ENCODE peak calls at places on chromosomes 2 and 18, in five cellular contexts. A is CD8-positive, alpha-beta memory T cell; T is K562; F is mesendoderm; I is IMR-90. O is an unnamed sample.

GRCh38 chr18:58989184-58989759 is 124.6 kb downstream of the ZNF532 start:
- DNase-seq in A (no peak), T (no peak), F (no peak), I (no peak), O (no peak)

GRCh38 chr2:164747140-164747539 is 94.5 kb downstream of the COBLL1 start:
- DNase-seq in A (no peak), T (no peak), F (no peak), I (no peak), O (no peak)

GRCh38 chr2:168639501-168639900 is 162.9 kb upstream of the NOSTRIN start:
- DNase-seq in A (no peak), T (no peak), F (peak), I (peak), O (peak)

GRCh38 chr2:177612651-177613050 is 220.1 kb downstream of the AGPS start:
- DNase-seq in A (no peak), T (no peak), F (peak), I (no peak), O (no peak)

GRCh38 chr2:209121691-209122090 is 302.2 kb upstream of the MAP2 start:
- DNase-seq in A (no peak), T (no peak), F (no peak), I (no peak), O (no peak)

GRCh38 chr2:175567435-175568061 is 386.0 kb upstream of the ATP5MC3 start:
- DNase-seq in A (no peak), T (no peak), F (peak), I (no peak), O (no peak)

GRCh38 chr2:32553829-32554432 is 73.9 kb upstream of the TTC27 start:
- DNase-seq in A (no peak), T (peak), F (peak), I (peak), O (no peak)

GRCh38 chr2:216056739-216057138 is 24.9 kb downstream of the PECR start:
- DNase-seq in A (no peak), T (no peak), F (no peak), I (no peak), O (no peak)

GRCh38 chr2:150134223-150134858 is 353.1 kb downstream of the RND3 start:
- DNase-seq in A (no peak), T (no peak), F (no peak), I (peak), O (no peak)

GRCh38 chr2:63053889-63054725 is 3.5 kb downstream of the OTX1 start:
- DNase-seq in A (no peak), T (no peak), F (peak), I (no peak), O (no peak)

GRCh38 chr2:63055510-63056308 is 5.1 kb downstream of the OTX1 start:
- DNase-seq in A (no peak), T (no peak), F (peak), I (no peak), O (no peak)

GRCh38 chr2:63056309-63057065 is 5.9 kb downstream of the OTX1 start:
- DNase-seq in A (no peak), T (no peak), F (peak), I (no peak), O (no peak)

GRCh38 chr2:63053235-63053888 is 2.7 kb downstream of the OTX1 start:
- DNase-seq in A (no peak), T (no peak), F (peak), I (no peak), O (no peak)

GRCh38 chr2:63054812-63055509 is 4.3 kb downstream of the OTX1 start:
- DNase-seq in A (no peak), T (no peak), F (peak), I (no peak), O (no peak)
- H3K4me3 ChIP-seq in A (no peak), T (no peak), F (no peak), I (no peak), O (peak)

GRCh38 chr18:7945882-7946281 is 378.8 kb downstream of the PTPRM start:
- DNase-seq in A (no peak), T (no peak), F (no peak), I (peak), O (no peak)

GRCh38 chr18:7941533-7941932 is 374.4 kb downstream of the PTPRM start:
- DNase-seq in A (no peak), T (no peak), F (no peak), I (no peak), O (no peak)

GRCh38 chr18:7950380-7951143 is 383.4 kb downstream of the PTPRM start:
- DNase-seq in A (no peak), T (peak), F (peak), I (peak), O (no peak)

GRCh38 chr18:7940976-7941375 is 373.9 kb downstream of the PTPRM start:
- DNase-seq in A (no peak), T (no peak), F (no peak), I (no peak), O (no peak)

DNA sequence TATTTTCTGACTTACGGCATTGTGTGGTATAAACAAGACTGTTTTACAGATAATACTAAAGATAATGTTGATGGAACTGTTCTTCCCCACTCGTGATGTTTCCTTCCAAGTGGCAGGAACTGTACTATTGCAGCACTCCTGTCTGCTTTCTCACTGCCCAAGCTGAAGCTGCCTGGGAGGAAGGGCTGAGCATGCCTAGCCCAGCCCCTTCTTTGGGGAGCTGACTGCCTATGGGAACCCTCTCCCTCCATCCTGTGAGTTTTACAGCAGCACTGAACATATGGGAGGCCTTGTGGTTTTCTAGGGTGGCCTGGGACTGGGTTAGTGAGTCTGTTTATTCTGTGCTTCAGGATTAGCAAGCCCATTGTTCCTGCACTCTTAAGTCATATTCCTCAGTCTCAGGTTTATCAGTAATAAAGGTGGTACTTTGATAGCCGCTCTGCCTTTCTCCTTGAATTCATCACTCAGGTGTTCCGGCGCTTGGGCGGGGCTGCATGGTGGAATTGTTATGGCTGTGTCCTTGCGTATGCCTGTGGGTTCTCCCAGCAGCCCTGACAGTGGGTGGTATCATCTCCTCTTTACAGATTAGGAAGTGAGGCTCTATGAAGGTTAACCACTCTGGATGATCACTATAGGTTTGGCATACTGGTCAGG is 379.7 kb downstream of the PTPRM start:
- DNase-seq in A (no peak), T (no peak), F (peak), I (peak), O (no peak)
- H3K4me3 ChIP-seq in A (no peak), T (no peak), F (no peak), I (peak), O (peak)

GRCh38 chr2:128734521-128735295 is 416.0 kb upstream of the HS6ST1 start:
- DNase-seq in A (no peak), T (no peak), F (peak), I (peak), O (peak)
- H3K4me3 ChIP-seq in A (no peak), T (no peak), F (no peak), I (no peak), O (no peak)

GRCh38 chr2:127891806-127892205 is 6.0 kb upstream of the AMMECR1L start:
- DNase-seq in A (no peak), T (no peak), F (peak), I (no peak), O (no peak)

GRCh38 chr2:127888772-127889171 is 3.0 kb upstream of the AMMECR1L start:
- DNase-seq in A (no peak), T (no peak), F (no peak), I (no peak), O (no peak)

GRCh38 chr2:127884436-127884835 is 1.3 kb downstream of the AMMECR1L start:
- DNase-seq in A (no peak), T (no peak), F (no peak), I (peak), O (no peak)

GRCh38 chr2:127893033-127893432 is 7.3 kb upstream of the AMMECR1L start:
- DNase-seq in A (no peak), T (no peak), F (no peak), I (no peak), O (no peak)

DNA sequence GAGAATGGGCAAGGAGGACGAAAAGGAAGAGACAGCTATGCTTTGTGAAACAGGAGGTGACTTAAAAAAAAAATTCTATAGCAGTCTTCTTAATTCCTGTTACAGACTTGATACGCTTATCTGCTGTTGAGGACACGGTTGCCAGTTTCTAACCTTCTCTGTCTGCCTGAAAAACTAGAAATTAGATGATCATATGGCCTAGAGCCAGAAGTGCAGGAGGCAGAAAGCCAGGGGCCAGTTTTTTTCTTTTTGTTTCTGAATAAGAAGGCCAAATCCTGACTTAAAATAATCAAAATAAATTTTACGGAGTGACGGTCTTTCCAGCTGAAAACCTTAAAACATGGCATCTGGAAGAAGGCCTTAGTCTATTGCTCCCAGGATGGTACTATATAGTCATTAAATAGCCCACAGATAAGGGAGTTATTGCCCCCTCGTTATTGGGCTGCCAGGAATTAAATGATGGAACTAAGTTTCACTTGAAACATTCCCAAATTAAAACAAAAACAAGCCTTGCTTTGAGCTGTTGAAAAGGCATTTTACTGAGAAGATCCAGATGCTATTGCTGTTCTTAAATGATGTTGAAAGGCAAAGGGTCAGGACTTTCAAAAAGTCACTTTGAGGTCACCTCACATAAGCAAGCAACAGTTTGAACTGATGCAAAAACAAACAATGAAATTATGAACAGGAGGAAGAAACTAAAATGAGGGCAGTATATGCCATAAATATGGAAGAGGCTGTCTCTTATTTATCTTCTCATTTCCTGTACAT is 1.9 kb upstream of the AMMECR1L start:
- DNase-seq in A (no peak), T (no peak), F (no peak), I (no peak), O (no peak)
- H3K4me3 ChIP-seq in A (peak), T (peak), F (no peak), I (peak), O (no peak)

GRCh38 chr2:235663877-235664276 is 170.0 kb downstream of the AGAP1 start:
- DNase-seq in A (no peak), T (no peak), F (no peak), I (no peak), O (no peak)

GRCh38 chr2:235665656-235666239 is 171.9 kb downstream of the AGAP1 start:
- DNase-seq in A (no peak), T (no peak), F (no peak), I (peak), O (no peak)

GRCh38 chr2:235668782-235669181 is 174.9 kb downstream of the AGAP1 start:
- DNase-seq in A (no peak), T (no peak), F (no peak), I (no peak), O (no peak)

GRCh38 chr2:235669269-235669831 is 175.5 kb downstream of the AGAP1 start:
- DNase-seq in A (peak), T (no peak), F (peak), I (peak), O (no peak)

DNA sequence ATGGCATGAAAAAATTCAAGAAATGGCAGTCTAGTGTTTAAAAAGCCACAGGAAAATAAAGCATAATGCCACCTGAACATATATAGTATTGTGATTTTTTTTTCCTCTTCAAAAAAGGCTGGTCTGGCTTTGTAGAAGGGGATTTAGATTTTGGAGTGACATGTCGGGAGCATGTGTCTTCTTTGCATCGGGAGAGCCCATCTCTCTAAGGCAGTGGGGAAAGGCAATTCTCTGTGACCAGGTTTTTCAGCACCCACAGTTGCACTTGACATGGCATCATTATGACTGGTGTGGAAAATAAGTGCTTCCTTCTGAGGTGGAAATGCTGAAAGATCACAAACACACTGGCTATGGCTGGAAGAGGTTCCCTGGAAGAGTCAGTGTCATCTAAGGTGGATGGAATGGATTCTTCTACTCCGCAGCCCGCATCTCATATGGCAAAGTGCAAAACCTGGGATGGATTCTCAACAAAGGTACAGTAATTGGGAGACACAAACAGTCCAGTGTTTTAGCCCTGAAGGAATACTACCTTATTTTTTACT is 172.5 kb downstream of the AGAP1 start:
- DNase-seq in A (peak), T (no peak), F (peak), I (peak), O (no peak)
- H3K4me3 ChIP-seq in A (no peak), T (no peak), F (no peak), I (peak), O (peak)

DNA sequence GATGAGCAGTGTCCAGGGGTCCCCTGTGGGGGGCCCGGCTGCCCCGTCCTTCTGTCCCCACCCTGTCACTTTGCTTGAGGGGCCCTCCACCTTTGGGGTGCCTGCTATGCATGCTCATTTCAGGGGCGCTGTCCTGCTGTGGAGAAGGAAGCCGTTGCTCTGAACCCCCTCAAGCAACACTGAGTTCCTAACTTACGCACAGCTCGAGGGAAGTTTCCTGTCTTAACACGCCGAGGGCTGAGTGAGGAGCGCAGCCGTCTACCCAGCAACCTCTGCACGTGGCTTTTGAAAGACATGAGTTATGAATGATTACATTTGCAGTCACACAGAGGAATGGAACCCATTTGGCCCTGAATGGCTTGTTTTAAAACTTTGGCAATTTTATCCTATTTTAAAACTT is 14.0 kb downstream of the RAMP1 start:
- DNase-seq in A (no peak), T (no peak), F (no peak), I (no peak), O (no peak)
- H3K4me3 ChIP-seq in A (no peak), T (no peak), F (no peak), I (no peak), O (no peak)

O was measured in right atrium auricular region.